ENCODE peak calls at places on chromosomes 2 and 18, in seven cellular contexts. One of them, this sample, is unnamed.

GRCh38 chr2:118954297-118955060 is 12.5 kb downstream of the MARCO start:
- DNase-seq in GM12891: no peak
- DNase-seq in activated CD8-positive, alpha-beta memory T cell treated with anti-CD3 and anti-CD28 coated beads, Interleukin-2, amount 50 U/mL, for 48 hours: no peak
- DNase-seq in type B pancreatic cell: no peak
- DNase-seq in lower leg skin: no peak
- DNase-seq in AG09309: no peak
- DNase-seq in stimulated activated naive CD8-positive, alpha-beta T cell treated with anti-CD3 and anti-CD28 coated beads, Interleukin-15, Interleukin-2, amounts not matched to agents 100 U/mL and 50 U/mL, for 24 hours: no peak
- DNase-seq in this sample: peak

GRCh38 chr2:25725877-25726276 is 52.5 kb upstream of the DTNB start:
- DNase-seq in GM12891: no peak
- DNase-seq in activated CD8-positive, alpha-beta memory T cell treated with anti-CD3 and anti-CD28 coated beads, Interleukin-2, amount 50 U/mL, for 48 hours: no peak
- DNase-seq in type B pancreatic cell: no peak
- DNase-seq in lower leg skin: no peak
- DNase-seq in AG09309: no peak
- DNase-seq in stimulated activated naive CD8-positive, alpha-beta T cell treated with anti-CD3 and anti-CD28 coated beads, Interleukin-15, Interleukin-2, amounts not matched to agents 100 U/mL and 50 U/mL, for 24 hours: no peak
- DNase-seq in this sample: no peak

GRCh38 chr2:203678971-203679370 is 27.5 kb upstream of the CD28 start:
- DNase-seq in GM12891: no peak
- DNase-seq in activated CD8-positive, alpha-beta memory T cell treated with anti-CD3 and anti-CD28 coated beads, Interleukin-2, amount 50 U/mL, for 48 hours: no peak
- DNase-seq in type B pancreatic cell: no peak
- DNase-seq in lower leg skin: no peak
- DNase-seq in AG09309: no peak
- DNase-seq in stimulated activated naive CD8-positive, alpha-beta T cell treated with anti-CD3 and anti-CD28 coated beads, Interleukin-15, Interleukin-2, amounts not matched to agents 100 U/mL and 50 U/mL, for 24 hours: no peak
- DNase-seq in this sample: no peak

GRCh38 chr2:62194558-62195420 is 1.1 kb upstream of the B3GNT2 start:
- DNase-seq in GM12891: no peak
- DNase-seq in activated CD8-positive, alpha-beta memory T cell treated with anti-CD3 and anti-CD28 coated beads, Interleukin-2, amount 50 U/mL, for 48 hours: no peak
- DNase-seq in type B pancreatic cell: no peak
- DNase-seq in lower leg skin: no peak
- DNase-seq in AG09309: no peak
- DNase-seq in stimulated activated naive CD8-positive, alpha-beta T cell treated with anti-CD3 and anti-CD28 coated beads, Interleukin-15, Interleukin-2, amounts not matched to agents 100 U/mL and 50 U/mL, for 24 hours: no peak
- DNase-seq in this sample: no peak

GRCh38 chr2:32772623-32773221 is 144.9 kb downstream of the TTC27 start:
- DNase-seq in GM12891: peak
- DNase-seq in activated CD8-positive, alpha-beta memory T cell treated with anti-CD3 and anti-CD28 coated beads, Interleukin-2, amount 50 U/mL, for 48 hours: no peak
- DNase-seq in type B pancreatic cell: no peak
- DNase-seq in lower leg skin: no peak
- DNase-seq in AG09309: peak
- DNase-seq in stimulated activated naive CD8-positive, alpha-beta T cell treated with anti-CD3 and anti-CD28 coated beads, Interleukin-15, Interleukin-2, amounts not matched to agents 100 U/mL and 50 U/mL, for 24 hours: no peak
- DNase-seq in this sample: no peak

GRCh38 chr2:239167011-239167673 is 233.7 kb downstream of the HDAC4 start:
- DNase-seq in GM12891: no peak
- DNase-seq in activated CD8-positive, alpha-beta memory T cell treated with anti-CD3 and anti-CD28 coated beads, Interleukin-2, amount 50 U/mL, for 48 hours: no peak
- DNase-seq in type B pancreatic cell: no peak
- DNase-seq in lower leg skin: no peak
- DNase-seq in AG09309: no peak
- DNase-seq in stimulated activated naive CD8-positive, alpha-beta T cell treated with anti-CD3 and anti-CD28 coated beads, Interleukin-15, Interleukin-2, amounts not matched to agents 100 U/mL and 50 U/mL, for 24 hours: no peak
- DNase-seq in this sample: no peak

GRCh38 chr2:237324446-237325236 is 89.3 kb downstream of the COL6A3 start:
- DNase-seq in GM12891: no peak
- DNase-seq in activated CD8-positive, alpha-beta memory T cell treated with anti-CD3 and anti-CD28 coated beads, Interleukin-2, amount 50 U/mL, for 48 hours: no peak
- DNase-seq in type B pancreatic cell: no peak
- DNase-seq in lower leg skin: no peak
- DNase-seq in AG09309: no peak
- DNase-seq in stimulated activated naive CD8-positive, alpha-beta T cell treated with anti-CD3 and anti-CD28 coated beads, Interleukin-15, Interleukin-2, amounts not matched to agents 100 U/mL and 50 U/mL, for 24 hours: no peak
- DNase-seq in this sample: peak

GRCh38 chr2:238256594-238257104 is 16.8 kb upstream of the HES6 start:
- DNase-seq in GM12891: peak
- DNase-seq in activated CD8-positive, alpha-beta memory T cell treated with anti-CD3 and anti-CD28 coated beads, Interleukin-2, amount 50 U/mL, for 48 hours: peak
- DNase-seq in type B pancreatic cell: peak
- DNase-seq in lower leg skin: peak
- DNase-seq in AG09309: no peak
- DNase-seq in stimulated activated naive CD8-positive, alpha-beta T cell treated with anti-CD3 and anti-CD28 coated beads, Interleukin-15, Interleukin-2, amounts not matched to agents 100 U/mL and 50 U/mL, for 24 hours: peak
- DNase-seq in this sample: no peak

GRCh38 chr2:157596992-157597681 is 31.5 kb downstream of the ACVR1C start:
- DNase-seq in GM12891: peak
- DNase-seq in activated CD8-positive, alpha-beta memory T cell treated with anti-CD3 and anti-CD28 coated beads, Interleukin-2, amount 50 U/mL, for 48 hours: peak
- DNase-seq in type B pancreatic cell: no peak
- DNase-seq in lower leg skin: no peak
- DNase-seq in AG09309: no peak
- DNase-seq in stimulated activated naive CD8-positive, alpha-beta T cell treated with anti-CD3 and anti-CD28 coated beads, Interleukin-15, Interleukin-2, amounts not matched to agents 100 U/mL and 50 U/mL, for 24 hours: peak
- DNase-seq in this sample: no peak

GRCh38 chr2:141423212-141423611 is 707.6 kb downstream of the LRP1B start:
- DNase-seq in GM12891: no peak
- DNase-seq in activated CD8-positive, alpha-beta memory T cell treated with anti-CD3 and anti-CD28 coated beads, Interleukin-2, amount 50 U/mL, for 48 hours: no peak
- DNase-seq in type B pancreatic cell: no peak
- DNase-seq in lower leg skin: no peak
- DNase-seq in AG09309: no peak
- DNase-seq in stimulated activated naive CD8-positive, alpha-beta T cell treated with anti-CD3 and anti-CD28 coated beads, Interleukin-15, Interleukin-2, amounts not matched to agents 100 U/mL and 50 U/mL, for 24 hours: no peak
- DNase-seq in this sample: no peak

GRCh38 chr2:25894135-25894830 is 16.0 kb upstream of the ASXL2 start:
- DNase-seq in GM12891: no peak
- DNase-seq in activated CD8-positive, alpha-beta memory T cell treated with anti-CD3 and anti-CD28 coated beads, Interleukin-2, amount 50 U/mL, for 48 hours: no peak
- DNase-seq in type B pancreatic cell: no peak
- DNase-seq in lower leg skin: no peak
- DNase-seq in AG09309: no peak
- DNase-seq in stimulated activated naive CD8-positive, alpha-beta T cell treated with anti-CD3 and anti-CD28 coated beads, Interleukin-15, Interleukin-2, amounts not matched to agents 100 U/mL and 50 U/mL, for 24 hours: no peak
- DNase-seq in this sample: no peak

GRCh38 chr2:189125195-189125594 is 54.4 kb downstream of the COL5A2 start:
- DNase-seq in GM12891: no peak
- DNase-seq in activated CD8-positive, alpha-beta memory T cell treated with anti-CD3 and anti-CD28 coated beads, Interleukin-2, amount 50 U/mL, for 48 hours: no peak
- DNase-seq in type B pancreatic cell: no peak
- DNase-seq in lower leg skin: no peak
- DNase-seq in AG09309: no peak
- DNase-seq in stimulated activated naive CD8-positive, alpha-beta T cell treated with anti-CD3 and anti-CD28 coated beads, Interleukin-15, Interleukin-2, amounts not matched to agents 100 U/mL and 50 U/mL, for 24 hours: no peak
- DNase-seq in this sample: no peak

GRCh38 chr18:64244571-64244970 is 95.7 kb upstream of the LINC00305 start:
- DNase-seq in GM12891: no peak
- DNase-seq in activated CD8-positive, alpha-beta memory T cell treated with anti-CD3 and anti-CD28 coated beads, Interleukin-2, amount 50 U/mL, for 48 hours: no peak
- DNase-seq in type B pancreatic cell: no peak
- DNase-seq in lower leg skin: no peak
- DNase-seq in AG09309: no peak
- DNase-seq in stimulated activated naive CD8-positive, alpha-beta T cell treated with anti-CD3 and anti-CD28 coated beads, Interleukin-15, Interleukin-2, amounts not matched to agents 100 U/mL and 50 U/mL, for 24 hours: no peak
- DNase-seq in this sample: no peak

GRCh38 chr2:68980956-68981355 is 6.5 kb downstream of the GKN1 start:
- DNase-seq in GM12891: no peak
- DNase-seq in activated CD8-positive, alpha-beta memory T cell treated with anti-CD3 and anti-CD28 coated beads, Interleukin-2, amount 50 U/mL, for 48 hours: no peak
- DNase-seq in type B pancreatic cell: no peak
- DNase-seq in lower leg skin: no peak
- DNase-seq in AG09309: no peak
- DNase-seq in stimulated activated naive CD8-positive, alpha-beta T cell treated with anti-CD3 and anti-CD28 coated beads, Interleukin-15, Interleukin-2, amounts not matched to agents 100 U/mL and 50 U/mL, for 24 hours: no peak
- DNase-seq in this sample: no peak

GRCh38 chr2:109436635-109437225 is 177.0 kb downstream of the SEPTIN10 start:
- DNase-seq in GM12891: no peak
- DNase-seq in activated CD8-positive, alpha-beta memory T cell treated with anti-CD3 and anti-CD28 coated beads, Interleukin-2, amount 50 U/mL, for 48 hours: no peak
- DNase-seq in type B pancreatic cell: no peak
- DNase-seq in lower leg skin: no peak
- DNase-seq in AG09309: no peak
- DNase-seq in stimulated activated naive CD8-positive, alpha-beta T cell treated with anti-CD3 and anti-CD28 coated beads, Interleukin-15, Interleukin-2, amounts not matched to agents 100 U/mL and 50 U/mL, for 24 hours: no peak
- DNase-seq in this sample: no peak

GRCh38 chr18:38790786-38791185 is 1225.2 kb upstream of the CELF4 start:
- DNase-seq in GM12891: no peak
- DNase-seq in activated CD8-positive, alpha-beta memory T cell treated with anti-CD3 and anti-CD28 coated beads, Interleukin-2, amount 50 U/mL, for 48 hours: no peak
- DNase-seq in type B pancreatic cell: no peak
- DNase-seq in lower leg skin: no peak
- DNase-seq in AG09309: no peak
- DNase-seq in stimulated activated naive CD8-positive, alpha-beta T cell treated with anti-CD3 and anti-CD28 coated beads, Interleukin-15, Interleukin-2, amounts not matched to agents 100 U/mL and 50 U/mL, for 24 hours: no peak
- DNase-seq in this sample: no peak

This sample was measured in vagina.